ENCODE peak calls at places on chromosome 1, in four cellular contexts. One of them, this sample, is unnamed.

GRCh38 chr1:65437616-65438015 is 17.1 kb downstream of the LEPR start:
- DNase-seq in astrocyte of the spinal cord: no peak
- DNase-seq in fibroblast of pulmonary artery: no peak
- DNase-seq in progenitor cell of endocrine pancreas: no peak
- DNase-seq in this sample: no peak

GRCh38 chr1:76547916-76548315 is 319.4 kb upstream of the ST6GALNAC5 start:
- DNase-seq in astrocyte of the spinal cord: no peak
- DNase-seq in fibroblast of pulmonary artery: peak
- DNase-seq in progenitor cell of endocrine pancreas: no peak
- DNase-seq in this sample: no peak

GRCh38 chr1:78779831-78780230 is 130.2 kb downstream of the IFI44 start:
- DNase-seq in astrocyte of the spinal cord: peak
- DNase-seq in fibroblast of pulmonary artery: peak
- DNase-seq in progenitor cell of endocrine pancreas: no peak
- DNase-seq in this sample: no peak

GRCh38 chr1:3471356-3472087 is 17.1 kb downstream of the ARHGEF16 start:
- DNase-seq in astrocyte of the spinal cord: peak
- DNase-seq in fibroblast of pulmonary artery: peak
- DNase-seq in progenitor cell of endocrine pancreas: no peak
- DNase-seq in this sample: no peak

GRCh38 chr1:246324711-246325110 is 182.4 kb downstream of the SMYD3 start:
- DNase-seq in astrocyte of the spinal cord: no peak
- DNase-seq in fibroblast of pulmonary artery: peak
- DNase-seq in progenitor cell of endocrine pancreas: no peak
- DNase-seq in this sample: no peak

GRCh38 chr1:18417317-18418269 is 63.1 kb upstream of the KLHDC7A start:
- DNase-seq in astrocyte of the spinal cord: no peak
- DNase-seq in fibroblast of pulmonary artery: no peak
- DNase-seq in progenitor cell of endocrine pancreas: no peak
- DNase-seq in this sample: no peak

GRCh38 chr1:208233978-208234377 is 10.2 kb downstream of the PLXNA2 start:
- DNase-seq in astrocyte of the spinal cord: no peak
- DNase-seq in fibroblast of pulmonary artery: no peak
- DNase-seq in progenitor cell of endocrine pancreas: no peak
- DNase-seq in this sample: no peak

GRCh38 chr1:118337346-118337745 is 152.3 kb upstream of the SPAG17 start:
- DNase-seq in astrocyte of the spinal cord: no peak
- DNase-seq in fibroblast of pulmonary artery: no peak
- DNase-seq in progenitor cell of endocrine pancreas: no peak
- DNase-seq in this sample: no peak